ENCODE peak calls at places on chromosomes 2 and 18, in seven cellular contexts. S, I, T, G, P, A and Z are unnamed samples.

GRCh38 chr18:56329536-56329935 is 308.9 kb downstream of the TXNL1 start:
- DNase-seq in P (no peak), T (no peak), I (no peak), A (no peak), G (no peak), S (no peak), Z (no peak)

GRCh38 chr2:200494048-200494447 is 15.8 kb downstream of the KCTD18 start:
- DNase-seq in S (no peak), I (no peak), P (no peak), A (no peak), G (no peak), T (no peak), Z (no peak)

GRCh38 chr18:43772907-43773306 is 495.6 kb upstream of the SYT4 start:
- DNase-seq in P (no peak), A (no peak), I (no peak), T (no peak), S (no peak), G (no peak), Z (no peak)

GRCh38 chr2:78979380-78980238 is 45.9 kb upstream of the REG3G start:
- DNase-seq in I (no peak), G (peak), T (peak), S (no peak), P (no peak), A (no peak), Z (no peak)

GRCh38 chr2:179467111-179467510 is 202.5 kb upstream of the SESTD1 start:
- DNase-seq in I (no peak), S (peak), G (no peak), A (peak), P (no peak), T (no peak), Z (no peak)

GRCh38 chr2:105768961-105769452 is 24.3 kb downstream of the NCK2 start:
- DNase-seq in G (no peak), S (peak), I (no peak), P (no peak), T (no peak), A (no peak), Z (no peak)

GRCh38 chr2:188622898-188623297 is 331.2 kb downstream of the GULP1 start:
- DNase-seq in A (no peak), P (no peak), G (no peak), S (no peak), I (no peak), T (peak), Z (no peak)

GRCh38 chr2:200301953-200302628 is 4.4 kb upstream of the SPATS2L start:
- DNase-seq in T (peak), I (no peak), G (no peak), P (no peak), A (peak), S (peak), Z (no peak)

GRCh38 chr2:68365087-68365486 is at the start of gene PLEK:
- DNase-seq in I (peak), A (no peak), P (no peak), S (no peak), G (peak), T (no peak), Z (peak)

GRCh38 chr2:120018549-120018948 is 5.7 kb downstream of the EPB41L5 start:
- DNase-seq in I (no peak), A (no peak), S (no peak), G (no peak), T (no peak), P (no peak), Z (no peak)

DNA sequence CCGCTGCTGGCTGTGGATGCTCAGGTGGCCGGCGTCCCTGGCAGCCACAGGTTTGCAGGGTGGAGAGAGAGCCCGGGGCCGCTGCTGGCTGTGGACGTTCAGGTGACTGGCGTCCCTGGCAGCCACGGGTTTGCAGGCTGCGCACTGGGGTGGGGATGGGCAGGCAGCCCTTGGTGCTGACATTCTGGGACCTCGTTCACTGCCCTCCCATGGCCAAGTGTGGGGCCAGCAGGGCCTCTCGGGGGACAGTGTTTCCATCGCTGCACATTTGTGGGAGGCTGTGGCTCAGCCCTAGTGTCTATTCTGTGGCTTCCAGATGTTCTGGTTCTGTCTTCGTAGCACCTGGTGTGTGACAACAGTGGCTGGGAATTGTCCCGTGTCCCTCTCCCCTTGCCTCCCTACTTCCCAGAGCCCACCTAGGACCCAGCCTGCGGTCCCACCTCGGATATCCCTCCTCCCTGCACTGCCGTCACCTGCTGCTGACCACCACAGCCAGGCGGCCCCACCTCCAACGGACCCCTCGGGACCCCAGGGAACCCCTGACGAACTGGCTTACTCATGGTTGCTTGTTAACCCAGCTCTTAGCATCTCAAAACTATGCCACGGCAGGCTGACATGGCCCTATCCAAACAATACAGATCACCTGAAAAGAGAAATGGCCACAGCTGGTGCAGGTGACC is 915 bp downstream of the CROCC2 start:
- DNase-seq in I (no peak), A (no peak), S (no peak), T (no peak), G (no peak), P (no peak), Z (no peak)
- TF ChIP-seq CTCF in I (no peak), A (no peak), S (no peak), T (no peak), G (no peak), P (no peak), Z (no peak)

DNA sequence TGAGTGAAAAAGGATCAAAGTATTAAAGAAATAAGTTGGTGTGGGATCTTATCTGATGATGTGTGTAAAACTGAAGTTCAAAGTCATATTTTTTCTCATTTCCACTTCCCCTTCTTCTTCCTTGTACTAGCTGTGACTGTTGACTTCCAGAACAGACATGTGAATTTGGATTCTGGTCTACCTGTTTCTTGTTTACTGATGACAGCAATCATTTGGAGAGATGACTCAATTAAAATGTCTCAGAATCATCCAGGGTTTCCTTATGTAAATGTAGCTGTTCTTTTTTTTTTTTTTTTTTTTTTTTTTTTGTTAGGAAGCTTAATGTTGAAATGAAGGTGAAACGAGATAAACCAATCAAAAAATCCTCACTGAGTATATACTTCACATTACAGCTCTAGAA is 819.9 kb upstream of the PIK3C3 start:
- DNase-seq in S (no peak), P (no peak), A (no peak), G (no peak), I (no peak), T (no peak), Z (no peak)
- TF ChIP-seq CTCF in S (no peak), P (no peak), A (no peak), G (no peak), I (no peak), T (no peak), Z (no peak)

GRCh38 chr2:130372833-130373807 is 17.3 kb downstream of the PTPN18 start:
- DNase-seq in S (no peak), A (no peak), G (no peak), P (no peak), T (no peak), I (no peak), Z (no peak)
- TF ChIP-seq CTCF in S (no peak), A (no peak), G (no peak), P (no peak), T (no peak), I (peak), Z (peak)

DNA sequence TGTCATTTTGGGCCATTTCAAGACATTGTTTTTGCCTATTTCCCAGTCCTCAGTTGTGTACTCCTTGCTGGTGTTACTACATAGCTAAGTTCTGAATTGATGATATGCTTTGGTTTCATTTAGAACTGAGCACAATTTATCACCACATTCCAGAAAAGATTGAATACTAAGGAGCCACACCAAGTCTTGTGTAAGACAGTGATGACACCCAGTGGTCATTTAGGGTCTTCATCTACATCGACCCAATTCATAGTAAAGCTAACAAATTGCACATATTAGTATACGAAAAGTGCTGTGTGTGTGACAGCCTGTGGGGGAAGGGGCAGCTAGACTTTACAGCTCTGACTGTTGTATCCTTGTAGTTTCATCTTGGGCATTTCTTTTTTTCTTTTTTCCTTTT is 10.9 kb upstream of the DLX2 start:
- DNase-seq in P (no peak), S (peak), G (no peak), I (no peak), T (peak), A (no peak), Z (no peak)
- TF ChIP-seq CTCF in P (peak), S (peak), G (no peak), I (peak), T (peak), A (peak), Z (no peak)

DNA sequence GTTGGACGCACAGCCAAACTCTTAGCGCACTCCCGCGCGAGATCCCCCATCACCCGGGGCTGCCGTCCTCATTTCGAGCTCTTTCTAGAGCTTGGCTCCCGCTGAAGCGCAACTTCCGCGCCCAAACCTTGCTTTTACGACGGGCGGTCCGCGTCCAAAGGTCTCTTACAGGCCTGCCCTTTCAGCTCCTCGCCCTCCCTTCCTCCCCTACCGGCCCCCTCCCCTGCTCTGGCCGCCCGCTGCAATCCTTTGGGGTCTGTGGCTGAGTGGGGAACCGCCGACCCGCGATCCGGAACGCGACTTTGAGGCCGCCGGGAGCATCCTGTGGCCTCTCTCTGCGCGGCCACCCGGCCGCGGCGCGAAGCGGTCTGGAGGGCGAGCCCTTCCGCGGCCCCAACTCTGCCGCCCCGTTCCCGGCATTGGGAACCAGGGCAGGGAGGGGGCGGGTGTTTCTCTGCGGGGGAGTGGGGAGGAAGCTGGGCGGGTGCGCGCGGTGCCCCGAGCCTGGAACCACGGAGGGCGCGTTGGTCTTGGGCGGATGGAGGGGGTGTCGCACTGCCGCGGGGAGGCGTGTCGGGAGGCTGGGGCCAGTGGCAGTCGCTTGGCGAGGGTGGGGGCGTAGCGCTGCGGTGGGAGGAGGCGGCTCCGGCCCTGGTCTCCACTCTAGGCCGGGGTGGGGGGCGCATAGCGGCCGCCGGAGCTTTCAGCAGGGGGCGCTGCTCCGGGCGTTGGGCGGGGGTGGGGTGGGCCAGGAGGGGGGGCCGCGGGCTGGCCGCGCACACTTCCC is at the start of gene GDF7:
- DNase-seq in P (no peak), G (peak), A (no peak), T (peak), I (peak), S (no peak), Z (no peak)
- TF ChIP-seq CTCF in P (peak), G (no peak), A (no peak), T (no peak), I (peak), S (peak), Z (no peak)

GRCh38 chr2:190947711-190948251 is 66.2 kb downstream of the STAT1 start:
- DNase-seq in S (peak), G (no peak), P (peak), I (no peak), A (peak), T (peak), Z (no peak)
- TF ChIP-seq CTCF in S (peak), G (no peak), P (no peak), I (peak), A (peak), T (peak), Z (peak)

GRCh38 chr2:38345323-38346038 is 31.6 kb downstream of the ATL2 start:
- DNase-seq in S (no peak), P (no peak), A (no peak), I (no peak), G (no peak), T (no peak), Z (no peak)
- TF ChIP-seq CTCF in S (no peak), P (no peak), A (no peak), I (no peak), G (no peak), T (no peak), Z (no peak)

GRCh38 chr2:223901311-223901710 is 43.8 kb downstream of the WDFY1 start:
- DNase-seq in A (no peak), P (no peak), T (no peak), G (no peak), S (no peak), I (no peak), Z (no peak)

GRCh38 chr2:223897669-223898314 is 47.3 kb downstream of the WDFY1 start:
- DNase-seq in T (no peak), I (no peak), P (no peak), A (no peak), G (no peak), S (no peak), Z (no peak)

GRCh38 chr2:223900531-223900930 is 44.6 kb downstream of the WDFY1 start:
- DNase-seq in A (no peak), G (no peak), T (no peak), I (no peak), P (no peak), S (no peak), Z (no peak)

GRCh38 chr2:223900066-223900465 is 45.1 kb downstream of the WDFY1 start:
- DNase-seq in P (no peak), T (no peak), I (no peak), A (no peak), G (no peak), S (no peak), Z (no peak)

DNA sequence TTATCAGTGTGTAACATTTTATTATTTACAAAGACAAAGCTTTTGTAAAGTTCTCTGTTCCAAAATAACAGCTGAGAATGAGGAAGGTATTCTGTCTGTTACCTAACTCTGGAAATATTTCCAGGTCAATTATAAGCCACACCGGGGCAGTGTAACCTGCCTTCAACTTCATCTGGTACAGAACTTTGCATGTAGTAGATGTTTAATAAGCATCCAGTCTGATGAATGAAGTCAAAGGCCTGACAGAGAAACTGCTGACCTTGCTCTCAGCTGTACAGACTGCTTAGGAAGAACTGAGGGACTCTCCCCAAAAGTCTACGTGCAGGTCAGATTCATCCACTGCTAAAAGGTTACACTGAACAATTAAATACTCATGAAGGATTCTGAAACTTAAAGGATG is 43.3 kb downstream of the WDFY1 start:
- DNase-seq in I (no peak), A (peak), G (no peak), S (no peak), P (no peak), T (no peak), Z (no peak)
- TF ChIP-seq CTCF in I (no peak), A (no peak), G (no peak), S (no peak), P (no peak), T (no peak), Z (no peak)

GRCh38 chr2:4745056-4745455 is 947.1 kb upstream of the SOX11 start:
- DNase-seq in S (no peak), T (no peak), I (no peak), A (no peak), P (no peak), G (no peak), Z (no peak)

DNA sequence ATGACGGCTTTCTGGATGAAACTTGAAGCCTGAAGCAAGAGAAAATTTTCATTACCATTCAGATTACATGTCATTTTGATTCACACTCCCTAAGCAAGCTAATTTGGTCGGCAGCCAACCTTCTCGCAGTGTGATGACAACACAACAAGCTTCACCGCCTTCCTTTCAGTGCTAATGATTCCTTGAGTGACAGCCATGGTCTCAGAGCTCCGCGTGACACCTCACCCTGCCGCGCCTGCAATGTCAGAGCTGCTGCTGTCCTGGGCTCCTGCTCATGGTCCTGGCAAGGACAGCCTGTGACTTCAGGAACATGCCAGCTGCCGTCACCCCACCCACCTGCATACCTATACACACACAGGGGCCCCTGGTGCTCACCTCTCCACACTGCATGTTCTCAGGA is 946.6 kb upstream of the SOX11 start:
- DNase-seq in T (no peak), S (no peak), G (no peak), I (no peak), P (no peak), A (no peak), Z (no peak)
- TF ChIP-seq CTCF in T (no peak), S (no peak), G (no peak), I (no peak), P (no peak), A (no peak), Z (no peak)